ENCODE peak calls at places on chromosome 9, in five cellular contexts. W, D, P, Q and C are unnamed samples.

GRCh38 chr9:134477927-134478326 is 151.7 kb downstream of the RXRA start:
- DNase-seq in W (no peak), D (no peak), P (no peak), Q (no peak), C (no peak)

GRCh38 chr9:136310273-136311030 is 6.6 kb upstream of the CCDC187 start:
- DNase-seq in W (no peak), D (no peak), P (no peak), Q (no peak), C (no peak)

GRCh38 chr9:136807281-136808074 is at the start of gene RABL6:
- DNase-seq in W (no peak), D (peak; percentile 58), P (peak; percentile 71), Q (peak; percentile 65), C (peak; percentile 81)

GRCh38 chr9:75927351-75927750 is 36.9 kb downstream of the PCSK5 start:
- DNase-seq in W (no peak), D (no peak), P (no peak), Q (no peak), C (no peak)

GRCh38 chr9:20315672-20316071 is 306.6 kb downstream of the MLLT3 start:
- DNase-seq in W (peak; percentile 51), D (peak; percentile 88), P (peak; percentile 89), Q (no peak), C (no peak)

GRCh38 chr9:114119242-114120191 is 20.4 kb upstream of the KIF12 start:
- DNase-seq in W (no peak), D (no peak), P (no peak), Q (no peak), C (no peak)

GRCh38 chr9:136054146-136054545 is 40.9 kb downstream of the NACC2 start:
- DNase-seq in W (no peak), D (no peak), P (no peak), Q (no peak), C (no peak)

GRCh38 chr9:83069651-83070050 is 6.7 kb upstream of the RASEF start:
- DNase-seq in W (no peak), D (no peak), P (peak; percentile 59), Q (no peak), C (no peak)

GRCh38 chr9:109986423-109987055 is 206.5 kb downstream of the PALM2AKAP2 start:
- DNase-seq in W (peak; percentile 75), D (peak; percentile 94), P (peak; percentile 48), Q (no peak), C (no peak)

GRCh38 chr9:36142510-36143161 is 6.1 kb downstream of the GLIPR2 start:
- DNase-seq in W (no peak), D (no peak), P (no peak), Q (no peak), C (no peak)

GRCh38 chr9:116152390-116152789 is 1.2 kb upstream of the PAPPA start:
- DNase-seq in W (no peak), D (peak; percentile 68), P (peak; percentile 31), Q (no peak), C (no peak)

GRCh38 chr9:101465330-101465915 is 29.8 kb upstream of the ALDOB start:
- DNase-seq in W (no peak), D (peak; percentile 80), P (peak; percentile 92), Q (no peak), C (no peak)

GRCh38 chr9:137190315-137190853 is 1.9 kb downstream of the SSNA1 start:
- DNase-seq in W (no peak), D (no peak), P (peak; percentile 27), Q (no peak), C (no peak)

GRCh38 chr9:120603601-120604000 is 23.6 kb upstream of the CDK5RAP2 start:
- DNase-seq in W (no peak), D (no peak), P (no peak), Q (no peak), C (no peak)

GRCh38 chr9:134504106-134504385 is 137.6 kb upstream of the COL5A1 start:
- DNase-seq in W (no peak), D (no peak), P (no peak), Q (no peak), C (no peak)

GRCh38 chr9:117343416-117343815 is 71.4 kb downstream of the ASTN2 start:
- DNase-seq in W (no peak), D (no peak), P (peak; percentile 12), Q (no peak), C (no peak)

GRCh38 chr9:123206064-123206463 is 62.3 kb downstream of the STRBP start:
- DNase-seq in W (no peak), D (no peak), P (no peak), Q (no peak), C (no peak)

GRCh38 chr9:78011037-78011436 is 20.6 kb downstream of the GNAQ start:
- DNase-seq in W (no peak), D (no peak), P (no peak), Q (no peak), C (no peak)

GRCh38 chr9:100011062-100011681 is 87.6 kb downstream of the ERP44 start:
- DNase-seq in W (peak; percentile 23), D (peak; percentile 79), P (peak; percentile 65), Q (no peak), C (peak; percentile 39)

GRCh38 chr9:29078063-29078660 is 1504.9 kb upstream of the C9orf72 start:
- DNase-seq in W (peak; percentile 42), D (peak; percentile 85), P (peak; percentile 84), Q (no peak), C (no peak)

GRCh38 chr9:130694205-130694604 is 625 bp downstream of the EXOSC2 start:
- DNase-seq in W (no peak), D (no peak), P (no peak), Q (no peak), C (no peak)

GRCh38 chr9:76911971-76912370 is 6.1 kb upstream of the PRUNE2 start:
- DNase-seq in W (no peak), D (no peak), P (peak; percentile 69), Q (no peak), C (no peak)

GRCh38 chr9:70406446-70406862 is 8.0 kb downstream of the KLF9 start:
- DNase-seq in W (no peak), D (peak; percentile 79), P (no peak), Q (no peak), C (peak; percentile 47)

GRCh38 chr9:2469681-2470141 is 151.9 kb upstream of the VLDLR start:
- DNase-seq in W (no peak), D (peak; percentile 54), P (peak; percentile 25), Q (no peak), C (peak; percentile 15)

GRCh38 chr9:121841771-121842611 is 190.6 kb downstream of the DAB2IP start:
- DNase-seq in W (no peak), D (peak; percentile 24), P (no peak), Q (no peak), C (no peak)

DNA sequence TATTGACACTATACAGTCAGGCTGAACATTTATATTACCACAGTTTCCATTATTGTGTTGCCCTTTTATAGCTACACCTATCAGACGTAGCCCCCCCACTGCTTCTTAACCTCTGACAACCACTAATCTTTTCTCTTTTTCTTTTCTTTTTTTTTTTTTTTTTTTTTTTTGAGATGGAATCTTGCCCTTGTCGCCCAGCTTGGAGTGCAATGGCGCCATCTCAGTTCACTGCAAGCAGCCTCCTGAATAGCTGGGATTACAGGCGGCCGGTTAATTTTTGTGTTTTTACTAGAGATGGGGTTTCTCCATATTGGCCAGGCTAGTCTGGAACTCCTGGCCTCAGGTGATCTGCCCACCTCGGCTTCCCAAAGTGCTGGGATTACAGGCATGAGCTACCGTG is 75.4 kb downstream of the UHRF2 start:
- DNase-seq in W (no peak), D (no peak), P (no peak), Q (no peak), C (no peak)
- TF ChIP-seq CTCF in W (peak; percentile 11), D (no peak), P (no peak), Q (no peak), C (no peak)

DNA sequence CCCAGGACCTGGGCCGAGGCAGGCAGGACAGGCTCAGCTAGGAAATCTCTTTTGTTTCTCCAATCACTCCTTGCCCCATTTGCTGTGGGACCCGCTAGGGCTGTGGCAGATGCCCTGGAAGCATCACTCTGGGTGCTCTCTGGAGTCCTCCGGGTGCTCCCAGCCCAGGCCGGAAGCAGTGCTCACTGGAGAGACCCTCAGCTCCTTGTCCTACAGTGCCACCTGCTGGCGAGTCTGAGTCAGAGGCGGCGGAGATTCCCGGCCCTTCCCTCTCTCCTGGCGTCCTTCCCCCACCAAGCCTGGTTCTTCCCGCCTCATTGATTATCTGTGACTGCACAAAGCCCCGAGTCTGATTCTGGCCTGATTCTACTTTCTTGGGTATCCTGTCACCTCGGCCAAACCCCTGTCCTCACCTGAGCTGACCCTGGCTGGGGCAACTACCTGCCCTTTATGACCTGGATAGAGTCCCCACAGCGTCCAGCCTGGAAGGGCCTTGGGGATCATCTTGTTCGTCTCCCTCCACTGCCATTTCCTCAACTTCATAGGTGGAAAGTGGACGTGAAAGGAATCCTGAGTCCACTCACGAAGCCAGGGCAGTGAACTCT is 7.3 kb upstream of the BARHL1 start:
- DNase-seq in W (peak; percentile 23), D (peak; percentile 71), P (peak; percentile 74), Q (peak; percentile 69), C (peak; percentile 92)
- TF ChIP-seq CTCF in W (peak; percentile 78), D (peak; percentile 62), P (peak; percentile 77), Q (no peak), C (peak; percentile 95)

DNA sequence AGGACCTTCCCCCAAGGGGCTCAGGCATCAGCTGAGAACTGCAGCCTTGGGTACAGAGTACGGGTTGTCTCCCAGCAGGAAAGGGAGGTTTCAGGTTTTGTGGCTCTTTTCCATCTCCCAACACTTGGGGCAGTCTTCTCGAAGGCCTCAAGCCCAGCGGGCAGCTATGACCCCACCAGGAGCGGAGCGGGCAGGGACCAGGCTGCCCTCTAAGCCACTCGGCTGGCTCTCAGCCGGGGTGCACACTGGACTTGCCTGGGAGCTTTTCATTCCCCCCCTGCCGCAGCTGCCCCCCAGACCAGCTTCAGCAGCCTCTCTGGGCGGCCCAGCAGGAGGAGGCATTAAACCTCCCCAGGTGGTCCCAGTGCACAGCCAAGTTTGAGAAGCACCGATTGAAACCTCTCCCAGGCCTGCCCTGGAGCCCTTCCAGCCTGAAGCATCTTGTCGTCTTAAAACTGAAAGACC is 20.8 kb downstream of the NTNG2 start:
- DNase-seq in W (no peak), D (no peak), P (no peak), Q (no peak), C (peak; percentile 41)
- TF ChIP-seq CTCF in W (peak; percentile 45), D (no peak), P (peak; percentile 30), Q (no peak), C (peak; percentile 23)

DNA sequence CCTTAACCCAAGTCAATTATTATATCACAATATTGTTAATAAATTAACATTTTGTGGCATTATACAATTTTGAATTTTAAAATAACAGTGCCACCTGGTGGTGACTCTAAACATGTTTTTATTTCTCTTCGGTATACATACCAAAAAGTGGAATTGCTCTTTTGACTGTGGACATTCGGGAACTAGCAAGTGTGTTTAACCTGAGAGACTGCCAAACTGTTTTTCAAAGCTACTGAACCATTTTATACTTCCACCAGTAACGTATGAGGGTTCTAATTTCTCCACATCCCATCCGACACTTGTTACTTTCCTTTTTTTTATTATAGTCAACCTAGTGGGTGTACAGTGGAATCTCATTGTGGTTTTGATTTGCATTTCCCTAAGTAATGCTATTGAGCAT is 18.3 kb upstream of the HSDL2 start:
- DNase-seq in W (peak; percentile 35), D (peak; percentile 58), P (peak; percentile 61), Q (no peak), C (no peak)
- TF ChIP-seq CTCF in W (no peak), D (peak; percentile 20), P (peak; percentile 8), Q (peak; percentile 69), C (peak; percentile 57)

GRCh38 chr9:37542488-37542887 is 33.7 kb downstream of the FBXO10 start:
- DNase-seq in W (no peak), D (no peak), P (no peak), Q (no peak), C (no peak)

GRCh38 chr9:37543468-37543867 is 32.7 kb downstream of the FBXO10 start:
- DNase-seq in W (no peak), D (no peak), P (no peak), Q (no peak), C (no peak)

GRCh38 chr9:37541465-37541864 is 34.7 kb downstream of the FBXO10 start:
- DNase-seq in W (no peak), D (no peak), P (no peak), Q (no peak), C (no peak)

GRCh38 chr9:37540634-37541033 is 35.5 kb downstream of the FBXO10 start:
- DNase-seq in W (no peak), D (no peak), P (peak; percentile 54), Q (peak; percentile 70), C (no peak)

GRCh38 chr9:37542895-37543294 is 33.3 kb downstream of the FBXO10 start:
- DNase-seq in W (no peak), D (no peak), P (peak; percentile 75), Q (no peak), C (no peak)
- TF ChIP-seq CTCF in W (no peak), D (no peak), P (no peak), Q (no peak), C (no peak)